ENCODE peak calls at places on chromosome 4, in seven cellular contexts. D is SK-N-SH, A is GM12878, V is HCT116, X is H1, S is K562, O is HepG2. R is an unnamed sample.

GRCh38 chr4:13601060-13601459 is 26.5 kb downstream of the BOD1L1 start:
- DNase-seq in D (no peak), A (peak), V (no peak), X (no peak), S (no peak), O (no peak), R (no peak)

GRCh38 chr4:25343671-25344070 is 31.1 kb downstream of the ZCCHC4 start:
- DNase-seq in D (no peak), A (no peak), V (no peak), X (no peak), S (no peak), O (no peak), R (no peak)

GRCh38 chr4:51997647-51998046 is 22.5 kb downstream of the LRRC66 start:
- DNase-seq in D (no peak), A (no peak), V (no peak), X (no peak), S (no peak), O (no peak), R (no peak)

GRCh38 chr4:112270643-112271484 is 14.8 kb downstream of the TIFA start:
- DNase-seq in D (no peak), A (no peak), V (no peak), X (no peak), S (no peak), O (no peak), R (peak)

GRCh38 chr4:10578027-10578426 is 106.5 kb downstream of the CLNK start:
- DNase-seq in D (no peak), A (peak), V (no peak), X (no peak), S (no peak), O (no peak), R (no peak)

GRCh38 chr4:108360857-108361820 is 192.4 kb upstream of the LEF1 start:
- DNase-seq in D (no peak), A (no peak), V (no peak), X (no peak), S (peak), O (no peak), R (peak)

GRCh38 chr4:110128092-110128989 is 70.1 kb downstream of the ELOVL6 start:
- DNase-seq in D (no peak), A (no peak), V (no peak), X (no peak), S (no peak), O (no peak), R (no peak)

GRCh38 chr4:25031077-25031606 is 396 bp upstream of the LGI2 start:
- DNase-seq in D (peak), A (no peak), V (no peak), X (peak), S (no peak), O (no peak), R (no peak)

GRCh38 chr4:186472948-186473347 is 82.4 kb downstream of the MTNR1A start:
- DNase-seq in D (peak), A (no peak), V (peak), X (no peak), S (peak), O (peak), R (no peak)

GRCh38 chr4:121070696-121071639 is 1.4 kb downstream of the NDNF start:
- DNase-seq in D (peak), A (no peak), V (no peak), X (peak), S (no peak), O (no peak), R (no peak)

GRCh38 chr4:78569291-78569821 is 17.8 kb downstream of the ANXA3 start:
- DNase-seq in D (no peak), A (no peak), V (peak), X (no peak), S (no peak), O (peak), R (no peak)

GRCh38 chr4:8260656-8261111 is 8.9 kb upstream of the HTRA3 start:
- DNase-seq in D (peak), A (no peak), V (no peak), X (no peak), S (no peak), O (no peak), R (peak)

GRCh38 chr4:148914301-148914700 is 472.1 kb upstream of the NR3C2 start:
- DNase-seq in D (no peak), A (no peak), V (no peak), X (no peak), S (no peak), O (no peak), R (no peak)

GRCh38 chr4:119314356-119314755 is 7.6 kb downstream of the FABP2 start:
- DNase-seq in D (no peak), A (no peak), V (no peak), X (no peak), S (no peak), O (peak), R (peak)

GRCh38 chr4:148487181-148487580 is 45.0 kb upstream of the NR3C2 start:
- DNase-seq in D (no peak), A (no peak), V (no peak), X (no peak), S (no peak), O (no peak), R (no peak)

GRCh38 chr4:55791666-55792065 is 27.9 kb upstream of the EXOC1L start:
- DNase-seq in D (no peak), A (no peak), V (no peak), X (no peak), S (no peak), O (no peak), R (no peak)

GRCh38 chr4:147078875-147079658 is 133.4 kb upstream of the TTC29 start:
- DNase-seq in D (peak), A (no peak), V (no peak), X (no peak), S (no peak), O (no peak), R (no peak)

GRCh38 chr4:99998062-99998880 is 48.2 kb upstream of the H2AZ1 start:
- DNase-seq in D (peak), A (peak), V (peak), X (no peak), S (no peak), O (peak), R (peak)

GRCh38 chr4:184409911-184410692 is 64.2 kb downstream of the IRF2 start:
- DNase-seq in D (no peak), A (no peak), V (no peak), X (no peak), S (no peak), O (no peak), R (no peak)

GRCh38 chr4:52957220-52957686 is 95.1 kb downstream of the RASL11B start:
- DNase-seq in D (peak), A (no peak), V (no peak), X (no peak), S (no peak), O (no peak), R (no peak)

GRCh38 chr4:55442541-55442940 is 46.8 kb downstream of the TMEM165 start:
- DNase-seq in D (no peak), A (no peak), V (no peak), X (no peak), S (no peak), O (no peak), R (no peak)

DNA sequence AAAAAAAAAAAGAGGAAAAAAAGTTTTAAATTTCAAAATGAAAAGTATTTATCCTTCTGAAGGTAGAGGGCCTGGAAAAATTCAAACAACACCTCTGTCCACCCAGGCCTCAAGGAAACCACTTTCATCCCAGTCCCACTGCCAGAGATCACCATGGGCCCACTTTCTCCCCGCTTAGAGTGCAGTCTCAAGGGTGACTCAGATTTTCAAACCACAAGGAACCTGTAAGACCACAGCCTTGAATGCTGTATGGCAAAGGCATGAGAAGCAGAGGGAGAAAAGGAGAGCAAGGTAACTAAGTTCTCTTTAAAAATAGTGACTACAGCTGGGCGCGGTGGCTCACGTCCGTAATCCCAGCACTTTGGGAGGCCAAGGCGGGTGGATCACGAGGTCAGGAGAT is 87.9 kb upstream of the PACRGL start:
- DNase-seq in D (no peak), A (no peak), V (no peak), X (no peak), S (no peak), O (no peak), R (no peak)
- TF ChIP-seq YY1 in D (no peak), A (no peak), V (no peak), X (no peak), S (no peak), O (no peak), R (no peak)

DNA sequence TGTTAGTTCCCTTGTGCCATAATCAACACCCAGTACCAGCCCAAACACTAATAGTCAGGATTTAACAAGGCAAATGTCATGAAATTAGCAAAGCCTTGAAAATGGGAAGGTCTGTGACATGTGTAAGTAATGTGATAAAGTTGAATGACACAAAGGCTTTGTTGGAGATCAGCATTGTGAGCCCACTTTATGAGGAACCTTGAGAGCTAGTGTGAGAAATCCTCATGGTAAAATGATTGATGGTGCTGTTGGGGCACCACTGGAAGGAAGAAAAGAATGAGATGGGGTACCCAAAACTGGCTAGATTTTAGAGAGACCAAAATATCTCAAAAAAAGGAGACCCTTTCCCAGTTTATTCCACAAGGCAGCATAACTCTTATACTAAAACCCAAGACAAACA is 3.3 kb upstream of the LIN54 start:
- DNase-seq in D (no peak), A (no peak), V (no peak), X (no peak), S (no peak), O (no peak), R (no peak)
- H3K4me3 ChIP-seq in D (peak), A (peak), V (no peak), X (no peak), S (peak), O (peak), R (no peak)

DNA sequence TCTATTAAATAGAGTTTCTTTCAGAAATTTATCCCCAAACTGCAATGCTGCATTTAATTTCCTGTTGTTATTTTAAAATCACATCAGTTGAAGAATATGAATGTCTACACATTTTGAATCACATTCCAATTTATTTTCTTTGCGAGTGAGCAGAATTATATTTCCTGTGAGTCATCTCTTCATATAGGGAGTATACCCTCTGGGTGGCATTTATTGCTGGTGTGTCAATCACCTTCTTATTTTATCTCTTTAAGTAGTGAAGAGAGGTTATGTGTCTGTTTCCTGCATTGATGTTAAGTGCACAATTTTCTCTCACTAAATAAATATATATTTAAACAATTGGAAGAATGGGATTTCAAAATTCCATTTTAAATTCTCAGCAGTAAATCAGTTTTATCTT is 511.0 kb upstream of the ATOH1 start:
- DNase-seq in D (no peak), A (no peak), V (no peak), X (no peak), S (no peak), O (no peak), R (no peak)
- TF ChIP-seq YY1 in D (no peak), A (no peak), V (no peak), X (no peak), S (no peak), O (no peak), R (no peak)

GRCh38 chr4:16029329-16029728 is 54.5 kb downstream of the PROM1 start:
- DNase-seq in D (no peak), A (no peak), V (no peak), X (no peak), S (no peak), O (peak), R (no peak)
- H3K4me3 ChIP-seq in D (no peak), A (no peak), V (no peak), X (no peak), S (no peak), O (no peak), R (no peak)

DNA sequence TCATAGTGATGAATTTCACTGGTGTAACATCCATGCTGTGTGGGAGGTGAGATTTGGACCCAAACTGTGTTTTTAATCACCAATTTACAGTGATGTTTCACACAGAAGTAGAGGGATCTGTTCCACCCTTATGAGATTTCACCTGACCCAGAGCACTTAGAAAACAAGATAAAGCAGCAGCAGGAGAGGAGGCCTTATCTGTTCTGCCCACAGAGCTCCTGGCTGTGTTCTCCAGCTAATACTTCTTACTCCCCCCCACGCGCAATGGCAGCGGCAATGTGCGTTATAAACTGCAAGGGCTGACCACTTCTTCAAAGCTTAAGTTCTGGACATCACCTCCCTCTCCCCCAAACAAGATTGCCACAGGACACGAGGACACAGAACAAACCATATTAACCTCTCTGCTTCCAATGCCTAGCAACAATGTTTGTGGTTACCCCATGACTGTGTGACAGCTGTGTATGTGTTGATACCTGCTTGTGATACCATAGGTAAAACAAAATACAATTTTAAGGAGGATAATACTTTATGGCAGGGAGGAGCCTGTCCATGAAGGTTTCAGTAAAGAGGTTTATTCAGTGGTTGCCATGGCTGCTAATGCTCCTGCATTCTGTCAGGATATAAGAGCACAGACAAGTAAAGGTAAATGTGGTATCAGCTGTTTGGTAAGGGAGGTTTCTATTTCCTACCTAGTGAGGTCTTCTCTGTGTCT is 210.1 kb downstream of the SOWAHB start:
- DNase-seq in D (peak), A (no peak), V (no peak), X (no peak), S (peak), O (no peak), R (no peak)
- TF ChIP-seq YY1 in D (no peak), A (no peak), V (no peak), X (no peak), S (no peak), O (no peak), R (no peak)

DNA sequence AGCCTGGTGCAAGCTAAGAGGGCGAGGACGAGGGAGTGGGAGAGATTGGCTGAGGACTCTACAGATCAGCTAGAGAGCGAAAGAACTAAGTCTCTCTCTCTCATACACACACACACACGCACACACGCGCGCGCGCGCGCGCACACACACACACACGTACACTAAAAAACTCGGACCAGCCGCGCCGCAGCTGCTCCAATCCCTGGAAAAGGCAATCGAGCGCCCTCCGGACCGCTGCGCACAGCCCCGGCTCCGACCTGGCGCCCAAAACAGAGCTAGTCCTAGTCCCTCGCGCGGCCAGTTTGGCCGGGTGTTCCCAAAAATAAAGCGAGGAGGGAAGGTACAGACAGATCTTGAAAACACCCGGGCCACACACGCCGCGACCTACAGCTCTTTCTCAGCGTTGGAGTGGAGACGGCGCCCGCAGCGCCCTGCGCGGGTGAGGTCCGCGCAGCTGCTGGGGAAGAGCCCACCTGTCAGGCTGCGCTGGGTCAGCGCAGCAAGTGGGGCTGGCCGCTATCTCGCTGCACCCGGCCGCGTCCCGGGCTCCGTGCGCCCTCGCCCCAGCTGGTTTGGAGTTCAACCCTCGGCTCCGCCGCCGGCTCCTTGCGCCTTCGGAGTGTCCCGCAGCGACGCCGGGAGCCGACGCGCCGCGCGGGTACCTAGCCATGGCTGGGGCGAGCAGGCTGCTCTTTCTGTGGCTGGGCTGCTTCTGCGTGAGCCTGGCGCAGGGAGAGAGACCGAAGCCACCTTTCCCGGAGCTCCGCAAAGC is at the start of gene BMP3:
- DNase-seq in D (no peak), A (no peak), V (no peak), X (peak), S (no peak), O (no peak), R (no peak)
- H3K4me3 ChIP-seq in D (peak), A (peak), V (no peak), X (peak), S (no peak), O (no peak), R (peak)

R was measured in NT2/D1.